ENCODE peak calls at places on chromosomes 11 and 22, in seven cellular contexts. W, P, Y, B, H, C and R are unnamed samples.
A peak's percentile ranks its signal among the peaks of the same experiment; 100 is the strongest.

GRCh38 chr11:112962854-112963367 is 1.7 kb downstream of the NCAM1 start:
- DNase-seq in W (no peak), P (no peak), Y (no peak), B (peak; percentile 88), H (peak; percentile 74), C (peak; percentile 8), R (no peak)

GRCh38 chr11:6626971-6627761 is 7.9 kb upstream of the TPP1 start:
- DNase-seq in W (no peak), P (no peak), Y (no peak), B (no peak), H (peak; percentile 64), C (no peak), R (peak; percentile 14)

GRCh38 chr11:57363131-57363530 is 17.8 kb downstream of the PRG3 start:
- DNase-seq in W (no peak), P (no peak), Y (no peak), B (no peak), H (no peak), C (no peak), R (no peak)

GRCh38 chr11:70715636-70716035 is 317.3 kb downstream of the CTTN start:
- DNase-seq in W (no peak), P (no peak), Y (no peak), B (no peak), H (no peak), C (no peak), R (no peak)

GRCh38 chr11:40401132-40401853 is 1058.2 kb downstream of the LRRC4C start:
- DNase-seq in W (no peak), P (no peak), Y (no peak), B (no peak), H (no peak), C (no peak), R (no peak)

GRCh38 chr22:32660292-32660691 is 141.2 kb upstream of the TIMP3 start:
- DNase-seq in W (peak; percentile 70), P (peak; percentile 39), Y (peak; percentile 26), B (peak; percentile 73), H (peak; percentile 37), C (peak; percentile 83), R (peak; percentile 77)

GRCh38 chr11:44778200-44779100 is 51.7 kb downstream of the TSPAN18 start:
- DNase-seq in W (no peak), P (no peak), Y (no peak), B (no peak), H (no peak), C (no peak), R (no peak)

GRCh38 chr11:33713914-33714398 is 13.3 kb upstream of the C11orf91 start:
- DNase-seq in W (no peak), P (no peak), Y (no peak), B (no peak), H (no peak), C (no peak), R (no peak)

GRCh38 chr11:116990061-116990473 is 108.2 kb downstream of the SIK3 start:
- DNase-seq in W (peak; percentile 92), P (no peak), Y (no peak), B (no peak), H (peak; percentile 79), C (peak; percentile 87), R (no peak)

GRCh38 chr11:37504925-37505324 is 906.9 kb upstream of the RAG2 start:
- DNase-seq in W (peak; percentile 95), P (no peak), Y (no peak), B (peak; percentile 78), H (no peak), C (peak; percentile 72), R (no peak)

GRCh38 chr11:125952973-125953372 is 7.1 kb downstream of the VSIG10L2 start:
- DNase-seq in W (no peak), P (no peak), Y (no peak), B (no peak), H (no peak), C (peak; percentile 60), R (no peak)

GRCh38 chr11:117300773-117301172 is 9.6 kb downstream of the BACE1-AS start:
- DNase-seq in W (no peak), P (no peak), Y (no peak), B (no peak), H (no peak), C (peak; percentile 74), R (no peak)

GRCh38 chr11:44305643-44306468 is 4.1 kb downstream of the ALX4 start:
- DNase-seq in W (no peak), P (no peak), Y (no peak), B (no peak), H (no peak), C (no peak), R (no peak)

GRCh38 chr22:38609371-38609770 is 39.4 kb upstream of the DMC1 start:
- DNase-seq in W (no peak), P (no peak), Y (no peak), B (no peak), H (no peak), C (no peak), R (no peak)

GRCh38 chr11:23151819-23152218 is 291.5 kb upstream of the CCDC179 start:
- DNase-seq in W (peak; percentile 11), P (no peak), Y (no peak), B (no peak), H (no peak), C (no peak), R (no peak)

GRCh38 chr11:74683279-74683871 is 47.9 kb downstream of the CHRDL2 start:
- DNase-seq in W (no peak), P (no peak), Y (no peak), B (no peak), H (peak; percentile 80), C (peak; percentile 39), R (no peak)

GRCh38 chr22:22111267-22111751 is 128.7 kb upstream of the TOP3B start:
- DNase-seq in W (peak; percentile 95), P (no peak), Y (no peak), B (peak; percentile 4), H (no peak), C (peak; percentile 58), R (no peak)

GRCh38 chr11:132312616-132313210 is 942.3 kb downstream of the NTM start:
- DNase-seq in W (peak; percentile 46), P (no peak), Y (no peak), B (peak; percentile 17), H (peak; percentile 75), C (peak; percentile 55), R (no peak)

GRCh38 chr22:29797351-29797750 is 30.2 kb downstream of the UQCR10 start:
- DNase-seq in W (no peak), P (no peak), Y (no peak), B (no peak), H (peak; percentile 69), C (no peak), R (peak; percentile 91)

GRCh38 chr11:1348748-1349073 is 39.3 kb upstream of the TOLLIP start:
- DNase-seq in W (no peak), P (no peak), Y (no peak), B (no peak), H (no peak), C (no peak), R (no peak)

GRCh38 chr11:102396708-102397563 is 49.9 kb downstream of the BIRC2 start:
- DNase-seq in W (peak; percentile 24), P (no peak), Y (no peak), B (no peak), H (no peak), C (no peak), R (no peak)

GRCh38 chr22:41821449-41822030 is 11.4 kb upstream of the SREBF2 start:
- DNase-seq in W (no peak), P (no peak), Y (no peak), B (peak; percentile 29), H (no peak), C (no peak), R (no peak)

GRCh38 chr11:111623527-111624030 is 21.3 kb downstream of the SIK2 start:
- DNase-seq in W (no peak), P (no peak), Y (no peak), B (no peak), H (no peak), C (no peak), R (no peak)

GRCh38 chr11:110599207-110599606 is 113.0 kb downstream of the ARHGAP20 start:
- DNase-seq in W (no peak), P (no peak), Y (no peak), B (no peak), H (no peak), C (no peak), R (no peak)

GRCh38 chr11:10824888-10825287 is 16.2 kb upstream of the EIF4G2 start:
- DNase-seq in W (no peak), P (no peak), Y (no peak), B (no peak), H (no peak), C (no peak), R (peak; percentile 62)

GRCh38 chr11:94706211-94706610 is 61.9 kb upstream of the AMOTL1 start:
- DNase-seq in W (peak; percentile 37), P (no peak), Y (no peak), B (no peak), H (peak; percentile 13), C (no peak), R (no peak)

GRCh38 chr11:131978351-131978750 is 607.9 kb downstream of the NTM start:
- DNase-seq in W (no peak), P (no peak), Y (no peak), B (no peak), H (no peak), C (no peak), R (no peak)

GRCh38 chr11:99937330-99937729 is 749.8 kb upstream of the ARHGAP42 start:
- DNase-seq in W (no peak), P (no peak), Y (no peak), B (peak; percentile 4), H (no peak), C (no peak), R (no peak)

GRCh38 chr11:13119928-13120520 is 110.9 kb downstream of the RASSF10 start:
- DNase-seq in W (no peak), P (no peak), Y (no peak), B (peak; percentile 63), H (no peak), C (no peak), R (no peak)